ENCODE peak calls at places on chromosomes 5 and 9, in six cellular contexts. One of them, this sample, is unnamed.

GRCh38 chr5:57595530-57596098 is 113.0 kb upstream of the ACTBL2 start:
- DNase-seq in RPMI7951: no peak
- DNase-seq in activated T-cell treated with anti-CD3 and anti-CD28 coated beads, Interleukin-2, amount 50 U/mL, for 72 hours: no peak
- DNase-seq in heart right ventricle: no peak
- DNase-seq in A549: no peak
- DNase-seq in memory B cell: no peak
- DNase-seq in this sample: no peak

GRCh38 chr9:33129886-33130284 is 37.3 kb downstream of the B4GALT1 start:
- DNase-seq in RPMI7951: no peak
- DNase-seq in activated T-cell treated with anti-CD3 and anti-CD28 coated beads, Interleukin-2, amount 50 U/mL, for 72 hours: no peak
- DNase-seq in heart right ventricle: no peak
- DNase-seq in A549: no peak
- DNase-seq in memory B cell: no peak
- DNase-seq in this sample: no peak

GRCh38 chr9:126329476-126330275 is 3.0 kb downstream of the MVB12B start:
- DNase-seq in RPMI7951: no peak
- DNase-seq in activated T-cell treated with anti-CD3 and anti-CD28 coated beads, Interleukin-2, amount 50 U/mL, for 72 hours: peak; percentile 22
- DNase-seq in heart right ventricle: no peak
- DNase-seq in A549: no peak
- DNase-seq in memory B cell: no peak
- DNase-seq in this sample: no peak

GRCh38 chr5:75460947-75461346 is 50.5 kb downstream of the CERT1 start:
- DNase-seq in RPMI7951: no peak
- DNase-seq in activated T-cell treated with anti-CD3 and anti-CD28 coated beads, Interleukin-2, amount 50 U/mL, for 72 hours: no peak
- DNase-seq in heart right ventricle: no peak
- DNase-seq in A549: no peak
- DNase-seq in memory B cell: peak; percentile 12
- DNase-seq in this sample: no peak

GRCh38 chr9:93670208-93671029 is 94.0 kb downstream of the PHF2 start:
- DNase-seq in RPMI7951: peak; percentile 67
- DNase-seq in activated T-cell treated with anti-CD3 and anti-CD28 coated beads, Interleukin-2, amount 50 U/mL, for 72 hours: no peak
- DNase-seq in heart right ventricle: no peak
- DNase-seq in A549: no peak
- DNase-seq in memory B cell: no peak
- DNase-seq in this sample: peak; percentile 50

GRCh38 chr9:69871143-69871834 is 50.7 kb downstream of the CFAP95 start:
- DNase-seq in RPMI7951: no peak
- DNase-seq in activated T-cell treated with anti-CD3 and anti-CD28 coated beads, Interleukin-2, amount 50 U/mL, for 72 hours: no peak
- DNase-seq in heart right ventricle: no peak
- DNase-seq in A549: no peak
- DNase-seq in memory B cell: no peak
- DNase-seq in this sample: no peak

GRCh38 chr9:120710110-120710981 is 3.9 kb downstream of the MEGF9 start:
- DNase-seq in RPMI7951: peak; percentile 81
- DNase-seq in activated T-cell treated with anti-CD3 and anti-CD28 coated beads, Interleukin-2, amount 50 U/mL, for 72 hours: no peak
- DNase-seq in heart right ventricle: no peak
- DNase-seq in A549: peak; percentile 76
- DNase-seq in memory B cell: no peak
- DNase-seq in this sample: peak; percentile 62

GRCh38 chr5:38707352-38708324 is 138.2 kb upstream of the OSMR start:
- DNase-seq in RPMI7951: no peak
- DNase-seq in activated T-cell treated with anti-CD3 and anti-CD28 coated beads, Interleukin-2, amount 50 U/mL, for 72 hours: no peak
- DNase-seq in heart right ventricle: no peak
- DNase-seq in A549: no peak
- DNase-seq in memory B cell: no peak
- DNase-seq in this sample: no peak

GRCh38 chr5:61455179-61456006 is 123.3 kb downstream of the ZSWIM6 start:
- DNase-seq in RPMI7951: no peak
- DNase-seq in activated T-cell treated with anti-CD3 and anti-CD28 coated beads, Interleukin-2, amount 50 U/mL, for 72 hours: no peak
- DNase-seq in heart right ventricle: no peak
- DNase-seq in A549: no peak
- DNase-seq in memory B cell: no peak
- DNase-seq in this sample: no peak

GRCh38 chr5:82793808-82794419 is 283.3 kb downstream of the TMEM167A start:
- DNase-seq in RPMI7951: peak; percentile 34
- DNase-seq in activated T-cell treated with anti-CD3 and anti-CD28 coated beads, Interleukin-2, amount 50 U/mL, for 72 hours: peak; percentile 37
- DNase-seq in heart right ventricle: no peak
- DNase-seq in A549: peak; percentile 11
- DNase-seq in memory B cell: no peak
- DNase-seq in this sample: peak; percentile 23

GRCh38 chr5:148107608-148108007 is 43.8 kb downstream of the SPINK5 start:
- DNase-seq in RPMI7951: no peak
- DNase-seq in activated T-cell treated with anti-CD3 and anti-CD28 coated beads, Interleukin-2, amount 50 U/mL, for 72 hours: no peak
- DNase-seq in heart right ventricle: no peak
- DNase-seq in A549: no peak
- DNase-seq in memory B cell: no peak
- DNase-seq in this sample: no peak

GRCh38 chr5:103258957-103259704 is 568 bp downstream of the MACIR start:
- DNase-seq in RPMI7951: peak; percentile 41
- DNase-seq in activated T-cell treated with anti-CD3 and anti-CD28 coated beads, Interleukin-2, amount 50 U/mL, for 72 hours: peak; percentile 75
- DNase-seq in heart right ventricle: peak; percentile 64
- DNase-seq in A549: peak; percentile 42
- DNase-seq in memory B cell: peak; percentile 66
- DNase-seq in this sample: peak; percentile 37

GRCh38 chr9:72598639-72599038 is 77.2 kb downstream of the TMC1 start:
- DNase-seq in RPMI7951: no peak
- DNase-seq in activated T-cell treated with anti-CD3 and anti-CD28 coated beads, Interleukin-2, amount 50 U/mL, for 72 hours: no peak
- DNase-seq in heart right ventricle: no peak
- DNase-seq in A549: no peak
- DNase-seq in memory B cell: no peak
- DNase-seq in this sample: no peak

GRCh38 chr5:24364711-24365110 is 280.1 kb downstream of the CDH10 start:
- DNase-seq in RPMI7951: no peak
- DNase-seq in activated T-cell treated with anti-CD3 and anti-CD28 coated beads, Interleukin-2, amount 50 U/mL, for 72 hours: no peak
- DNase-seq in heart right ventricle: no peak
- DNase-seq in A549: no peak
- DNase-seq in memory B cell: no peak
- DNase-seq in this sample: no peak